ENCODE peak calls at places on chromosome 22, in six cellular contexts. E, H, W, X, P and U are unnamed samples. For H3K4me1, the result is how much of the 10 kb centered on the place peaks cover.

GRCh38 chr22:43060213-43060612 is 29.0 kb downstream of the TTLL1 start:
- DNase-seq in E (no peak), H (no peak), W (no peak), X (no peak), P (no peak), U (peak)

GRCh38 chr22:26043031-26043430 is 126.2 kb upstream of the SEZ6L start:
- DNase-seq in E (no peak), H (no peak), W (no peak), X (no peak), P (no peak), U (no peak)

GRCh38 chr22:17807571-17808410 is 33.5 kb upstream of the BID start:
- DNase-seq in E (no peak), H (no peak), W (peak), X (no peak), P (no peak), U (peak)

GRCh38 chr22:50014053-50014501 is 1.5 kb upstream of the IL17REL start:
- DNase-seq in E (no peak), H (no peak), W (no peak), X (peak), P (no peak), U (no peak)

GRCh38 chr22:30885591-30885990 is 83.0 kb downstream of the MORC2 start:
- DNase-seq in E (no peak), H (no peak), W (no peak), X (no peak), P (no peak), U (no peak)

GRCh38 chr22:37018815-37019308 is 385 bp downstream of the TST start:
- DNase-seq in E (no peak), H (no peak), W (peak), X (peak), P (no peak), U (peak)

GRCh38 chr22:41596776-41597634 is 7.4 kb upstream of the PMM1 start:
- DNase-seq in E (peak), H (peak), W (peak), X (no peak), P (no peak), U (peak)

GRCh38 chr22:48700180-48700565 is 1127.5 kb downstream of the BRD1 start:
- DNase-seq in E (no peak), H (no peak), W (no peak), X (no peak), P (no peak), U (no peak)

GRCh38 chr22:42613869-42614268 is 814 bp downstream of the POLDIP3 start:
- DNase-seq in E (peak), H (no peak), W (peak), X (no peak), P (peak), U (no peak)

GRCh38 chr22:35868938-35869337 is 151.3 kb downstream of the APOL5 start:
- DNase-seq in E (no peak), H (no peak), W (peak), X (no peak), P (no peak), U (no peak)

GRCh38 chr22:42080287-42080686 is 787 bp downstream of the SMDT1 start:
- DNase-seq in E (peak), H (no peak), W (peak), X (no peak), P (no peak), U (peak)

GRCh38 chr22:48642550-48642949 is 1185.1 kb downstream of the BRD1 start:
- DNase-seq in E (no peak), H (no peak), W (no peak), X (no peak), P (no peak), U (no peak)

GRCh38 chr22:50215297-50216049 is 14.7 kb downstream of the SELENOO start:
- DNase-seq in E (no peak), H (no peak), W (no peak), X (peak), P (no peak), U (no peak)

GRCh38 chr22:20206709-20207215 is 55.9 kb upstream of the CCDC188 start:
- DNase-seq in E (no peak), H (peak), W (no peak), X (no peak), P (peak), U (peak)

GRCh38 chr22:49586244-49586748 is 241.4 kb downstream of the BRD1 start:
- DNase-seq in E (no peak), H (no peak), W (no peak), X (no peak), P (no peak), U (no peak)

GRCh38 chr22:49798486-49799151 is 29.1 kb downstream of the BRD1 start:
- DNase-seq in E (no peak), H (no peak), W (no peak), X (no peak), P (no peak), U (no peak)

GRCh38 chr22:50059185-50059880 is 1.2 kb upstream of the TTLL8 start:
- DNase-seq in E (no peak), H (no peak), W (no peak), X (no peak), P (no peak), U (no peak)

GRCh38 chr22:36439481-36440271 is 41.8 kb downstream of the TXN2 start:
- DNase-seq in E (peak), H (no peak), W (peak), X (no peak), P (peak), U (no peak)

GRCh38 chr22:25555506-25556060 is 8.9 kb upstream of the GRK3 start:
- DNase-seq in E (no peak), H (no peak), W (peak), X (no peak), P (no peak), U (no peak)

GRCh38 chr22:50720301-50720845 is 17.6 kb upstream of the ACR start:
- DNase-seq in E (no peak), H (no peak), W (no peak), X (no peak), P (no peak), U (no peak)

GRCh38 chr22:35437038-35437437 is 37.1 kb downstream of the MCM5 start:
- DNase-seq in E (no peak), H (no peak), W (no peak), X (no peak), P (no peak), U (no peak)

GRCh38 chr22:36374603-36375024 is 13.2 kb downstream of the MYH9 start:
- DNase-seq in E (no peak), H (peak), W (peak), X (no peak), P (peak), U (peak)

GRCh38 chr22:16988257-16988656 is 19.8 kb downstream of the GAB4 start:
- DNase-seq in E (no peak), H (no peak), W (no peak), X (no peak), P (no peak), U (no peak)

GRCh38 chr22:29306175-29306829 is at the start of gene GAS2L1:
- DNase-seq in E (peak), H (peak), W (peak), X (peak), P (peak), U (peak)

GRCh38 chr22:29308148-29308790 is 1.8 kb downstream of the GAS2L1 start:
- DNase-seq in E (no peak), H (no peak), W (no peak), X (no peak), P (no peak), U (no peak)

GRCh38 chr22:29308791-29309262 is 2.4 kb downstream of the GAS2L1 start:
- DNase-seq in E (no peak), H (no peak), W (peak), X (no peak), P (no peak), U (no peak)

GRCh38 chr22:29306830-29307657 is 594 bp downstream of the GAS2L1 start:
- DNase-seq in E (peak), H (peak), W (peak), X (peak), P (no peak), U (peak)

DNA sequence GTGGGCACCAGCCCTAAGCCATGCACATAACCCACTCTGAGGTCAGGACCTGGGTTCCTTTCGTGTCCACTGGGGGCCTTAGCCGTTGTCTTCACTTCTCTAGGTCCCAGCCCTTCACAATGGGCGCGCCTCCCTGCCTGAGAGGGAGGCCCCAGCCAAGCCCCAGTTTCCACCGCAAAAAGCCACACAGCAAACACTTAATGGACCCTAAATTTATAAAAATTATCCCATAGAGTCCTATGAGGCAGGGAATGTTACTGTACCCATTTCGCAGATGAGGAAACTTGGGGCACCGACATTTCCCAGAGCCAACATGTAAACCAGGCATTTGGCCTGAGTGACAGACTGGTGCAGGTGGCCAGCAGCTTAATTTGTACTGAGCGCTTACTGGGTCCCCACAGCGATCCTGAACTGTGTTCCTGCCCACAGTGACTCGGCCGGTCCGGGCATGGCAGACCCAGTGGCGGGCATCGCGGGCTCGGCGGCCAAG is 1.3 kb downstream of the GAS2L1 start:
- DNase-seq in E (no peak), H (no peak), W (peak), X (no peak), P (no peak), U (no peak)
- H3K4me1 ChIP-seq in E (under half), H (under half), W (under half), X (half or more), P (under half), U (half or more)

GRCh38 chr22:38192475-38192863 is 9.3 kb upstream of the MAFF start:
- DNase-seq in E (no peak), H (no peak), W (no peak), X (no peak), P (no peak), U (no peak)

GRCh38 chr22:38193580-38193979 is 8.2 kb upstream of the MAFF start:
- DNase-seq in E (peak), H (no peak), W (no peak), X (no peak), P (no peak), U (peak)

GRCh38 chr22:38199826-38200559 is 1.8 kb upstream of the MAFF start:
- DNase-seq in E (no peak), H (no peak), W (no peak), X (peak), P (no peak), U (no peak)

GRCh38 chr22:38201371-38201717 is 450 bp upstream of the MAFF start:
- DNase-seq in E (no peak), H (no peak), W (no peak), X (peak), P (no peak), U (no peak)

GRCh38 chr22:38196791-38197429 is 4.9 kb upstream of the MAFF start:
- DNase-seq in E (no peak), H (no peak), W (no peak), X (no peak), P (no peak), U (no peak)
- H3K4me1 ChIP-seq in E (under half), H (under half), W (under half), X (under half), P (under half), U (under half)

GRCh38 chr22:44454113-44454769 is 43.8 kb downstream of the RTL6 start:
- DNase-seq in E (peak), H (no peak), W (no peak), X (no peak), P (no peak), U (peak)

GRCh38 chr22:44455151-44455962 is 42.7 kb downstream of the RTL6 start:
- DNase-seq in E (peak), H (peak), W (no peak), X (no peak), P (peak), U (peak)

GRCh38 chr22:44452531-44453420 is 45.3 kb downstream of the RTL6 start:
- DNase-seq in E (peak), H (no peak), W (no peak), X (no peak), P (no peak), U (peak)

GRCh38 chr22:44455963-44456358 is 42.1 kb downstream of the RTL6 start:
- DNase-seq in E (no peak), H (no peak), W (no peak), X (no peak), P (no peak), U (peak)

DNA sequence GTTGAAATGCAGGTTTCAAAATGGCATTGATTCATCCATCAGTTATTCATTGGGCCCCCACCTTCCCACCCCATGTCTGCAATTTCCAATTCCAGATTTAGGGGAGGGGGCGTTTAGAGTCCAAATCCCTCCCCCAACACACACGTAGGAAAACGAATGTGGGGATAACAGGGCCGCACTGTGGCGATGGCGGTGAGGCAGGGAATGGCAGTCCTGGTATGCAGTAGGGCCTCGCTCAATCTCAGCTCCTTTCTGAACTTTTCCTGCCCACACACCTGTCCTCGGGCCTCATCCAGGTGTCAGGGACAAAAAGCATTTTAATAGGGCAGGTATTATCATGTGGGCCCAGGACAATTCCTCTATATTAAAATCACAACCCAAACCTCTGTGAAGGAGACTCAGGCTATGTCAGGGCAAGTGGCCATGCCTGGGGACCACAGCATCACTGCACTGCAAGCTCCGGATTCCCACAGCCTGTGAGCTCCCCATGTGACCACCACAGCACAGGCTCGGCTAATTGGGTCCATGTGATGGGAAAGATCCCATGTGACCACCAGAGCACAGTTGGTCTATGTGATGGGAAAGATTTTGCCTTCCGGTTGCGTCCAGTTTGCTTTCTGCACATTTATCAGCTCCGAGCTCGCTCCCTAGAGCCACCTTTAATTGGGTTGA is 44.5 kb downstream of the RTL6 start:
- DNase-seq in E (peak), H (no peak), W (no peak), X (no peak), P (peak), U (no peak)
- H3K4me1 ChIP-seq in E (under half), H (under half), W (under half), X (under half), P (under half), U (under half)

GRCh38 chr22:24400726-24401596 is 26.4 kb upstream of the ADORA2A start:
- DNase-seq in E (no peak), H (no peak), W (peak), X (no peak), P (no peak), U (no peak)

GRCh38 chr22:24400037-24400725 is 27.2 kb upstream of the ADORA2A start:
- DNase-seq in E (no peak), H (no peak), W (no peak), X (no peak), P (no peak), U (no peak)

GRCh38 chr22:24402460-24403192 is 24.8 kb upstream of the ADORA2A start:
- DNase-seq in E (peak), H (no peak), W (peak), X (peak), P (peak), U (peak)

GRCh38 chr22:24401824-24402434 is 25.5 kb upstream of the ADORA2A start:
- DNase-seq in E (no peak), H (no peak), W (no peak), X (no peak), P (peak), U (no peak)

GRCh38 chr22:24398409-24398808 is 29.0 kb upstream of the ADORA2A start:
- DNase-seq in E (no peak), H (no peak), W (no peak), X (no peak), P (no peak), U (no peak)
- H3K4me1 ChIP-seq in E (under half), H (under half), W (under half), X (under half), P (under half), U (under half)

DNA sequence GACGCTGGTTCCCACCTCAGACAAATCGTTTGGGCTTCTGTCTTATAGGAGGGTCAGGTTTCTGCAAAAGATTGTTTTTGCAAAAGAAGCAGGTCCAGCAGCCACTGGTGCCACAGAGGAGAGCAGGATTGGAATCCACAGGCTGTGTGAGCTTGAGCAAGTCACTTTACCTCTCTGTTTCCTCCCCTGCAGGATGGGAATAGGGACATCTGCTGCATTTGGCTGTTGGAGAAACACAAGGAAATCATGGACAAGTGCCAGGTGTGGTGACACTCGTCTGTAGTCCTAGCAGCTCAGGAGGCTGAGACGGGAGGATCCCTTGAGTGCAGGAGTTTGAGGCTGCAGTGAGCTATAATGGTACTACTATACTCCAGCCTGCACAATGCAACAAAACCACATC is 422.6 kb downstream of the MN1 start:
- DNase-seq in E (no peak), H (no peak), W (no peak), X (no peak), P (no peak), U (no peak)
- H3K4me1 ChIP-seq in E (under half), H (under half), W (under half), X (under half), P (under half), U (under half)

GRCh38 chr22:32589007-32589406 is 114.4 kb downstream of the FBXO7 start:
- DNase-seq in E (no peak), H (no peak), W (no peak), X (no peak), P (no peak), U (no peak)

GRCh38 chr22:32590556-32590955 is 115.9 kb downstream of the FBXO7 start:
- DNase-seq in E (no peak), H (no peak), W (peak), X (no peak), P (peak), U (no peak)

GRCh38 chr22:32588063-32588462 is 113.5 kb downstream of the FBXO7 start:
- DNase-seq in E (no peak), H (no peak), W (no peak), X (no peak), P (no peak), U (no peak)

GRCh38 chr22:32587449-32587848 is 112.8 kb downstream of the FBXO7 start:
- DNase-seq in E (peak), H (no peak), W (peak), X (no peak), P (no peak), U (no peak)

DNA sequence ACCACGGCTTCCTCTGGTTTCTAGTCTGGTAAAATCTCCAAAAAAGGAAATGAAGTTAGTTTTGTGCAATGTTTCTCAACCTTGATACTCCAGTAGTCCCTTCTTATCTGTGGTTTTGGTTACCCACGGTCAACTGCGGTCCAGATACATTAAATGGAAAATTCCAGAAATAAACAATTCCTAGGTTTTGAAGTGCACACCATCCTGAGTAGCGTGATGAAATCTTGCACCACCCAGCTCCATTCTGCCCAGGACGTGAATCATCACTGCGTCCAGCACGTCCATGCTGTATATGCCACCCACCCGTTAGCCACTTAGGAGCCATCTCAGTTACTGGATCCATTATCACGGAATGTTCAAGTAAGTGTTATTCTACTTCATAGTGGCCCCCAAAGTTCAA is 117.0 kb downstream of the FBXO7 start:
- DNase-seq in E (no peak), H (no peak), W (peak), X (no peak), P (no peak), U (no peak)
- H3K4me1 ChIP-seq in E (under half), H (under half), W (under half), X (under half), P (under half), U (under half)

GRCh38 chr22:46224044-46224746 is 25.9 kb downstream of the CDPF1 start:
- DNase-seq in E (peak), H (no peak), W (no peak), X (no peak), P (no peak), U (no peak)
- H3K4me1 ChIP-seq in E (under half), H (under half), W (under half), X (under half), P (under half), U (under half)

GRCh38 chr22:39910875-39911601 is 10.2 kb downstream of the GRAP2 start:
- DNase-seq in E (no peak), H (no peak), W (no peak), X (no peak), P (no peak), U (no peak)

GRCh38 chr22:39907605-39908097 is 6.8 kb downstream of the GRAP2 start:
- DNase-seq in E (no peak), H (peak), W (no peak), X (no peak), P (no peak), U (no peak)

GRCh38 chr22:39907035-39907434 is 6.2 kb downstream of the GRAP2 start:
- DNase-seq in E (no peak), H (no peak), W (no peak), X (no peak), P (no peak), U (no peak)

GRCh38 chr22:39908121-39908520 is 7.2 kb downstream of the GRAP2 start:
- DNase-seq in E (no peak), H (no peak), W (no peak), X (no peak), P (no peak), U (no peak)

DNA sequence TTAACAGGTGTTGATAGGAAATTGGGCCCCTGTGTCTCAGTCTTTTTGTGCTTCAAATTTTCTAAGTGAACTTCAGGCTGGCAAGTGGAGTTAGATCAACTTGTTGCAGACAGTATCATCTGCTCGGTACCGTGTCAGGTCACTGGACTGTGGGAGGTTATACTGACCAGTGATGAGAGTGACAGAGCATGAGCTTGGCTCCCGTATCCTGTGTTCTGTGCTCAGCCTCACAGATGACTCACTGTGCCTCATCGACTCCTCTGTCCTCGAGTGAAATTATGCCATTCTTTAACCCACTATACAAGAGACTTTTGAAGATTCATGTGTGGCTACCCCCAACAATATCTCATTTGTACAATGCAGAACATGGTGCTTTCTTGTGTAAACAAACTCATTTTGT is 7.9 kb downstream of the GRAP2 start:
- DNase-seq in E (no peak), H (no peak), W (peak), X (no peak), P (no peak), U (no peak)
- H3K4me1 ChIP-seq in E (under half), H (half or more), W (under half), X (under half), P (under half), U (under half)